ENCODE peak calls at places on chromosomes 3 and 15, in seven cellular contexts. I, D, Q, U, Z, T and G are unnamed samples.

GRCh38 chr3:46017720-46018119 is 9.6 kb downstream of the XCR1 start:
- DNase-seq in I (peak; percentile 13), D (no peak), Q (no peak), U (peak; percentile 60), Z (no peak), T (no peak), G (no peak)

GRCh38 chr15:87121357-87121756 is 1041.7 kb downstream of the AGBL1 start:
- DNase-seq in I (no peak), D (no peak), Q (peak; percentile 28), U (peak; percentile 48), Z (no peak), T (no peak), G (no peak)

GRCh38 chr3:187629711-187630110 is 40.5 kb downstream of the SST start:
- DNase-seq in I (no peak), D (no peak), Q (no peak), U (peak; percentile 88), Z (no peak), T (no peak), G (no peak)

GRCh38 chr3:27253831-27254230 is 115.4 kb downstream of the NEK10 start:
- DNase-seq in I (peak; percentile 66), D (peak; percentile 21), Q (peak; percentile 60), U (peak; percentile 40), Z (peak; percentile 64), T (no peak), G (peak; percentile 12)

GRCh38 chr3:183895296-183895695 is 10.6 kb upstream of the PARL start:
- DNase-seq in I (no peak), D (peak; percentile 55), Q (peak; percentile 60), U (peak; percentile 65), Z (no peak), T (peak; percentile 14), G (peak; percentile 37)

GRCh38 chr3:57059416-57059815 is 1.0 kb upstream of the SPATA12 start:
- DNase-seq in I (no peak), D (no peak), Q (peak; percentile 52), U (no peak), Z (no peak), T (no peak), G (no peak)

GRCh38 chr3:102068327-102068726 is 219.0 kb downstream of the NFKBIZ start:
- DNase-seq in I (no peak), D (no peak), Q (no peak), U (no peak), Z (no peak), T (no peak), G (no peak)

GRCh38 chr3:189273736-189274135 is 102.0 kb downstream of the TPRG1 start:
- DNase-seq in I (no peak), D (no peak), Q (no peak), U (no peak), Z (no peak), T (no peak), G (no peak)

GRCh38 chr3:172647823-172648222 is 63.0 kb downstream of the NCEH1 start:
- DNase-seq in I (no peak), D (no peak), Q (no peak), U (no peak), Z (no peak), T (no peak), G (no peak)

GRCh38 chr15:40925863-40926658 is 3.1 kb upstream of the DLL4 start:
- DNase-seq in I (peak; percentile 81), D (no peak), Q (peak; percentile 60), U (peak; percentile 61), Z (peak; percentile 70), T (no peak), G (no peak)

GRCh38 chr15:97961067-97961954 is 808 bp downstream of the ARRDC4 start:
- DNase-seq in I (peak; percentile 78), D (peak; percentile 4), Q (peak; percentile 27), U (peak; percentile 20), Z (peak; percentile 70), T (no peak), G (peak; percentile 9)

GRCh38 chr3:149519912-149520311 is 45.4 kb downstream of the TM4SF4 start:
- DNase-seq in I (no peak), D (no peak), Q (no peak), U (no peak), Z (no peak), T (no peak), G (no peak)

GRCh38 chr3:184674626-184675025 is 37.2 kb downstream of the MAGEF1 start:
- DNase-seq in I (no peak), D (no peak), Q (peak; percentile 93), U (no peak), Z (no peak), T (no peak), G (no peak)

GRCh38 chr3:15638891-15639262 is 37.3 kb downstream of the BTD start:
- DNase-seq in I (no peak), D (no peak), Q (no peak), U (no peak), Z (no peak), T (no peak), G (no peak)

GRCh38 chr3:23650371-23651140 is 155.2 kb upstream of the UBE2E1 start:
- DNase-seq in I (no peak), D (peak; percentile 97), Q (no peak), U (peak; percentile 84), Z (no peak), T (no peak), G (no peak)

GRCh38 chr3:48997714-48998637 is 7.9 kb downstream of the P4HTM start:
- DNase-seq in I (peak; percentile 63), D (no peak), Q (peak; percentile 58), U (no peak), Z (peak; percentile 52), T (no peak), G (no peak)

GRCh38 chr3:52789746-52790040 is 4.9 kb upstream of the ITIH3 start:
- DNase-seq in I (no peak), D (no peak), Q (no peak), U (no peak), Z (no peak), T (no peak), G (no peak)

GRCh38 chr3:183502782-183503181 is 52.7 kb downstream of the KLHL6 start:
- DNase-seq in I (no peak), D (no peak), Q (no peak), U (no peak), Z (no peak), T (peak; percentile 15), G (no peak)

GRCh38 chr3:79769234-79769633 is 1.4 kb upstream of the ROBO1 start:
- DNase-seq in I (no peak), D (no peak), Q (peak; percentile 87), U (no peak), Z (no peak), T (no peak), G (no peak)
- H2BK5ac ChIP-seq in I (no peak overlapping the region), D (no peak overlapping the region), Q (no peak overlapping the region), U (no peak overlapping the region), Z (no peak overlapping the region), T (no peak overlapping the region), G (no peak overlapping the region)

GRCh38 chr3:141532609-141533008 is 45.8 kb downstream of the RASA2 start:
- DNase-seq in I (no peak), D (no peak), Q (no peak), U (no peak), Z (no peak), T (no peak), G (no peak)
- H2BK5ac ChIP-seq in I (no peak overlapping the region), D (no peak overlapping the region), Q (no peak overlapping the region), U (no peak overlapping the region), Z (no peak overlapping the region), T (no peak overlapping the region), G (no peak overlapping the region)

GRCh38 chr3:136279092-136279491 is 29.0 kb downstream of the PCCB start:
- DNase-seq in I (no peak), D (no peak), Q (no peak), U (no peak), Z (no peak), T (no peak), G (no peak)
- H2BK5ac ChIP-seq in I (no peak overlapping the region), D (no peak overlapping the region), Q (no peak overlapping the region), U (no peak overlapping the region), Z (no peak overlapping the region), T (no peak overlapping the region), G (no peak overlapping the region)

DNA sequence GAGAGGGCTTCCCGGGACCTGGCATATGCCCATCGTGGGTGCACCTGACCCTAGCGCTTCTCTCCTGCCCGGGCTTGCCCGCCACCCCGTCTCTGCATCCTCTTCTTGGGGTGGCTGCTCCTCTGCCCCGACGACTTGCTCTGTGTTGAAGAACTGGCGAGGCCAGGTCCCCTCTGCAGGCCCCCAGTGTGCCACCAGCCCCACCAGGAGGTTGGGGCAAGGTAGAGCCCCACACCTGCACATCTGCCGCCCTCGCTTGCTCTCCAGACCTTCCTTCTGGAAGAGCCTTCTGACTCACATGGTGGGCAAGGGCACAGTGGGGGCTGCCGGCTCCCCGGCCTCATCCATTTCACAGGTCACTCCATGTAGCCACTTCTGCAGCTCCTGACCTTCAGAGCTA is 84.3 kb downstream of the FBLN2 start:
- DNase-seq in I (no peak), D (no peak), Q (no peak), U (no peak), Z (no peak), T (no peak), G (no peak)
- H2BK5ac ChIP-seq in I (no peak overlapping the region), D (no peak overlapping the region), Q (no peak overlapping the region), U (no peak overlapping the region), Z (no peak overlapping the region), T (no peak overlapping the region), G (no peak overlapping the region)

GRCh38 chr3:50405249-50405648 is 45.9 kb upstream of the TMEM115 start:
- DNase-seq in I (peak; percentile 84), D (peak; percentile 10), Q (peak; percentile 57), U (peak; percentile 11), Z (peak; percentile 64), T (no peak), G (peak; percentile 76)
- H2BK5ac ChIP-seq in I (no peak overlapping the region), D (no peak overlapping the region), Q (no peak overlapping the region), U (no peak overlapping the region), Z (no peak overlapping the region), T (no peak overlapping the region), G (no peak overlapping the region)

GRCh38 chr3:195584543-195584870 is 767 bp upstream of the APOD start:
- DNase-seq in I (no peak), D (no peak), Q (no peak), U (no peak), Z (no peak), T (no peak), G (no peak)
- H2BK5ac ChIP-seq in I (no peak overlapping the region), D (no peak overlapping the region), Q (no peak overlapping the region), U (no peak overlapping the region), Z (no peak overlapping the region), T (no peak overlapping the region), G (no peak overlapping the region)

DNA sequence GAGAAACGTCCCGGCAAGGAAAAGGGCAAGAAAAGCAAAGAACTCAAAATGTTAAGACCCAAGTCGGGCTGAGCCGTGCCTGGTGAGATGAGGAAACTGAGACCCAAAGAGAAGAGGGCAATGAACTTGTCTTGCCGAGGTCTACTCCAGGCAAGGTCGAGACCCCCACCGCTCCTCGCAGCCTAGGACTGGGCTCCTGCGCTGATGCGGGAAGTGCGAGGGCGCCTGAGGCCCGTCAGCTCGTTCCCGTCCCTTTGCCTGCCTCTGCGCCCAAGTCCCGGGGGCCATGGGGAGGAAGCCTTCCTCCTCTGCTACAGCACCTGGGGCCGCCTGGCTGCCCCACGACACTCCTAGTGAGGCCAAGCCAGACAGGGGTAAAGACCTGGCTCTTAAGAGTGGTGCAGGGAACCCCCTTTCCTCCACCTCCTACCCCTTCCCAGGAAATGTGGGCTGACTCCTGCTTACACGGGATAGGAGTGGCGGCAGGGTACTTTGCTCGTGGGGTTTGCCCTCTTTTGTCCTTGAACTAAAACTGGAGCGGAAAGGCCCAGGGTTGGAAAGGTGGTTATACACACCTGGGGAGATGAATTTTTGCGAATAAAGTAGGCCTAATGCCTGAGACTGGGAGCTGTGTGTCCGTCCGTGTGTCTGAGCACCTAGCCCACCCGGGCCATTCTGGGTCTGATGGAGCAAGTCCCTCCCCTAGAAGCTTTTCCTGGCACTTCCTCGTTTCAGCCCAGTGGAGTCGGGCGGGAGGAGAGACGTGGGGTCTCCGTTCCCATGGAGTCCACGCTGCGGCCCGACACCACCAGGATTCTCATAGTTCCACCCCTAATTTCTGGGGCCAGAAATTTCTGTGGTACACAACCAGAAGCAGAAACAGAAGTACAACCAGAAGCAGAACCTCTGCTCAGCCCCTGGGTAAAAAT is 1.1 kb upstream of the MEGF11 start:
- DNase-seq in I (peak; percentile 81), D (no peak), Q (peak; percentile 56), U (peak; percentile 6), Z (peak; percentile 63), T (no peak), G (no peak)
- H2BK5ac ChIP-seq in I (peak overlapping the region; percentile 36), D (no peak overlapping the region), Q (no peak overlapping the region), U (no peak overlapping the region), Z (no peak overlapping the region), T (no peak overlapping the region), G (no peak overlapping the region)